ENCODE peak calls at places on chromosome 1, in nine cellular contexts. T is psoas muscle; P is left lung; O is lung; I is transverse colon; N is endothelial cell of umbilical vein; D is tibial nerve; Q is CD4-positive, CD25-positive, alpha-beta regulatory T cell; R is PC-3. Z is an unnamed sample.

GRCh38 chr1:151947140-151947539 is 37.8 kb upstream of the THEM4 start:
- DNase-seq in N (peak; percentile 36), O (no peak), I (no peak), R (peak; percentile 56), P (no peak), T (no peak), D (no peak), Q (no peak), Z (no peak)

GRCh38 chr1:51423098-51423821 is 92.9 kb upstream of the TTC39A start:
- DNase-seq in Q (no peak), I (no peak), N (peak; percentile 29), O (no peak), T (no peak), R (no peak), D (no peak), P (no peak), Z (no peak)

GRCh38 chr1:233503351-233503950 is 110.5 kb upstream of the KCNK1 start:
- DNase-seq in T (no peak), N (no peak), R (peak; percentile 50), Q (no peak), D (no peak), P (no peak), I (no peak), O (no peak), Z (peak; percentile 82)

GRCh38 chr1:93653656-93654055 is 28.0 kb downstream of the BCAR3 start:
- DNase-seq in R (no peak), D (no peak), T (no peak), I (no peak), P (no peak), N (no peak), Q (no peak), O (no peak), Z (no peak)

GRCh38 chr1:81733465-81733864 is 67.3 kb upstream of the ADGRL2 start:
- DNase-seq in N (no peak), R (no peak), T (no peak), I (no peak), Q (no peak), P (no peak), O (no peak), D (no peak), Z (no peak)

GRCh38 chr1:215473943-215474342 is 93.2 kb upstream of the KCTD3 start:
- DNase-seq in T (no peak), Q (no peak), D (no peak), O (no peak), R (no peak), N (no peak), I (no peak), P (no peak), Z (no peak)

GRCh38 chr1:74415935-74416334 is 96.5 kb downstream of the LRRC53 start:
- DNase-seq in O (no peak), N (no peak), T (no peak), D (no peak), R (no peak), P (no peak), Q (no peak), I (no peak), Z (no peak)

GRCh38 chr1:46517010-46517600 is 27.5 kb downstream of the DMBX1 start:
- DNase-seq in R (peak; percentile 91), N (no peak), Q (no peak), T (no peak), O (peak; percentile 89), I (peak; percentile 82), P (peak; percentile 88), D (no peak), Z (no peak)

GRCh38 chr1:201708085-201708512 is 120.9 kb upstream of the IPO9 start:
- DNase-seq in R (no peak), T (no peak), I (no peak), Q (no peak), O (no peak), D (no peak), N (no peak), P (no peak), Z (no peak)

GRCh38 chr1:204924013-204924759 is 53.5 kb downstream of the NFASC start:
- DNase-seq in D (no peak), O (no peak), R (peak; percentile 57), T (no peak), P (no peak), N (no peak), I (no peak), Q (no peak), Z (peak; percentile 48)

DNA sequence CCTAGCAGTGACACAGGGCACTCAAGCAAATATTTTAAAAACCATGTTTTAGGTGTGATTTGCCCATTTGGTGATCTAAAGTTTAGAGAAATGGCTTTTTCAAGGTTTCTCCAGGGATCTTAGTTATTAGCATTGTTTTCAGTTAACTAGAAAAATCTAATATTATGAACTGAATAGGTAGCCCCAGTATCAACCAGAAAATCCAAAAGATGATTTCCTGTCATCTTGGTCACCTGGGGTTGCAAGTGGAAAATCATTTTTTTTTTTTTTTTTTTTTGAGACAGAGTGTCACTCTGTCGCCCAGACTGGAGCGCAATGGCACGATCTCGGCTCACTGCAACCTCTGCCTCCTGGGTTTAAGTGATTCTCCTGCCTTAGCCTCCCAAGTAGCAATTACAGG is 106.6 kb upstream of the FMN2 start:
- DNase-seq in O (no peak), R (no peak), N (no peak), I (no peak), P (no peak), Q (no peak), D (no peak), T (no peak), Z (no peak)
- H3K9me3 ChIP-seq in O (no peaks in the 10 kb centered on the region), R (peaks cover 20% of the 10 kb centered on the region), N (no peaks in the 10 kb centered on the region), I (no peaks in the 10 kb centered on the region), P (no peaks in the 10 kb centered on the region), Q (peaks cover 49% of the 10 kb centered on the region), D (peaks cover 8% of the 10 kb centered on the region), T (no peaks in the 10 kb centered on the region), Z (peaks cover 20% of the 10 kb centered on the region)

DNA sequence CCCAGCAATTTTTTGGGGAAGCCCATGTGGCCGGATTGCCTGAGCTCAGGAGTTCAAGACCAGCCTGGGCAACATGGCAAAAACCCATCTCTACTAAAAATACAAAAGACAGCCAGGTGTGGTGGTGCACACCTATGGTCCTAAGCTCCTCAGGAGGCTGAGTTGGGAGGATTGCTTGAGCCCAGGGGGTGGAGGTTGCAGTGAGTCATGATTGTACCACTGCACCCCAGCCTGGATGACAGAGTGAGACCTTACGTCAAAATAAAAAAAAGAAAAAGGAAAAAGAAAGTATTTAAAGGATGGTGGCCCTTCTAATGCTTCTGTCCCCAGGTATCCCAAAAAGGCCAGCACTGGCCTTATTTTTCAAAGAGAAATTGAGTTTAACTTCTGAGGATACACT is 1.7 kb downstream of the IKBKE start:
- DNase-seq in I (no peak), D (no peak), R (no peak), N (no peak), Q (no peak), T (no peak), P (no peak), O (no peak), Z (no peak)
- H3K4me3 ChIP-seq in I (no peak overlapping the region), D (no peak overlapping the region), R (no peak overlapping the region), N (no peak overlapping the region), Q (peak overlapping the region; percentile 86), T (no peak overlapping the region), P (peak overlapping the region; percentile 72), O (no peak overlapping the region), Z (no peak overlapping the region)

DNA sequence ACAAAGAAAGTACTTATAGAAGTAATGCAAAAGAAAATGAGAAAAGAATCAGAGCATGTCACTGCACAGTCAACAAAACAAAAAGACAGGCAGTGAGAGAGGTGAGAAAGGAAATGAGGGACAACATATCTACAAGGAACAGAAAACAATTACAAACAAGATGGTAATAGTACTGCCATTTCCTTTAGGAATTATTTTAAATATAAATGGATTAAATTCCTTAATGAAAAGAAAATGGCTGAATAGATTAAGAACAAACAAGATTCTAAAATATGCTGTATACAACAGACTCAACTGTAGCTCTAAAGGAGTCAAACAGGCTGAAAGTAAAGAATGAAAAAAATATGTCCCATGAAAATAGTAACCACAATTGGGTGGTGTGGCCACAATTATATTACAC is 22.1 kb upstream of the ZNF124 start:
- DNase-seq in N (no peak), P (no peak), T (no peak), O (no peak), I (no peak), Q (no peak), R (no peak), D (no peak), Z (no peak)
- H3K9me3 ChIP-seq in N (peaks cover 5% of the 10 kb centered on the region), P (peaks cover 10% of the 10 kb centered on the region), T (peaks cover 44% of the 10 kb centered on the region), O (peaks cover 8% of the 10 kb centered on the region), I (peaks cover 48% of the 10 kb centered on the region), Q (peaks cover 90% of the 10 kb centered on the region), R (peaks cover 53% of the 10 kb centered on the region), D (peaks cover 46% of the 10 kb centered on the region), Z (peaks cover 45% of the 10 kb centered on the region)

DNA sequence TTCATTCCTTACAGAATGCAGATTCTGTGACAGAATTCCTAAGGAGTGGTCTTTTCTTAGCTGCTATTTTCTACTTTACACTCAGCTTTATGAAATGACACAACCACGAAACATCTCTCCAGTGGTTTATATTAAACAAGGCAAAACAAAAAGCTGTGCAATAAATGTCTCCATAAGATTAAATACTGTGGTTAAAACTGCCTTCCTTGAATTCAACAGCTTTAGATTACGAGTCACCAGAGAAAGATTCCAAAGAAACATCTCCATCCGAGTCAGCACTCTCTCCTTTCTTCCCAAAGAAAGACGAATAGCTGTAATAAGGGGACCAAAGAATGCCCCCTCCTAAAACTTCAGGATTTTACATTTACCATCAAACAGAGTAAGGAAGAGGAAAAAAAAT is 4.6 kb upstream of the C1orf87 start:
- DNase-seq in P (no peak), D (no peak), O (no peak), N (no peak), T (no peak), I (no peak), Q (no peak), R (no peak), Z (no peak)
- H3K4me3 ChIP-seq in P (no peak overlapping the region), D (no peak overlapping the region), O (no peak overlapping the region), N (no peak overlapping the region), T (no peak overlapping the region), I (no peak overlapping the region), Q (no peak overlapping the region), R (no peak overlapping the region), Z (no peak overlapping the region)

GRCh38 chr1:234505774-234506114 is 26.8 kb upstream of the TARBP1 start:
- DNase-seq in D (no peak), P (no peak), T (no peak), Q (no peak), N (no peak), I (no peak), O (no peak), R (peak; percentile 55), Z (peak; percentile 29)
- H3K9me3 ChIP-seq in D (no peaks in the 10 kb centered on the region), P (no peaks in the 10 kb centered on the region), T (no peaks in the 10 kb centered on the region), Q (no peaks in the 10 kb centered on the region), N (no peaks in the 10 kb centered on the region), I (no peaks in the 10 kb centered on the region), O (no peaks in the 10 kb centered on the region), R (no peaks in the 10 kb centered on the region), Z (no peaks in the 10 kb centered on the region)